ENCODE peak calls at places on chromosomes 13 and 19, in five cellular contexts. O is A549; Y is uterus; P is CD4-positive, alpha-beta memory T cell; S is fibroblast of lung. H is an unnamed sample. For H3K4me1, the result is how much of the 10 kb centered on the place peaks cover.

GRCh38 chr13:41456768-41457588 is at the start of gene RGCC:
- DNase-seq in Y (peak), O (peak), P (peak), S (peak), H (peak)

GRCh38 chr13:72953391-72953960 is 105.3 kb upstream of the KLF5 start:
- DNase-seq in O (no peak), P (no peak), Y (no peak), S (no peak), H (peak)

GRCh38 chr13:37602743-37603381 is 4.3 kb upstream of the POSTN start:
- DNase-seq in O (no peak), S (peak), Y (no peak), P (no peak), H (no peak)

GRCh38 chr13:112729408-112729807 is 39.6 kb downstream of the ATP11A start:
- DNase-seq in Y (no peak), O (no peak), S (no peak), P (no peak), H (no peak)

GRCh38 chr19:47296036-47296435 is 13.6 kb upstream of the C5AR1 start:
- DNase-seq in Y (peak), O (peak), S (peak), P (peak), H (peak)

GRCh38 chr19:56838680-56838929 is 1.9 kb downstream of the PEG3 start:
- DNase-seq in Y (no peak), O (no peak), S (no peak), P (no peak), H (no peak)

GRCh38 chr19:39270091-39270871 is 2.1 kb downstream of the IFNL2 start:
- DNase-seq in P (no peak), S (no peak), Y (no peak), O (no peak), H (no peak)

GRCh38 chr19:17095141-17095919 is 19.8 kb downstream of the MYO9B start:
- DNase-seq in P (no peak), S (peak), O (no peak), Y (peak), H (no peak)

GRCh38 chr19:12733369-12733896 is 1.1 kb downstream of the TRIR start:
- DNase-seq in O (peak), P (no peak), Y (no peak), S (peak), H (no peak)

GRCh38 chr19:37953576-37954303 is 46.7 kb downstream of the SIPA1L3 start:
- DNase-seq in O (no peak), S (peak), Y (no peak), P (no peak), H (no peak)

GRCh38 chr19:37953125-37953524 is 46.1 kb downstream of the SIPA1L3 start:
- DNase-seq in Y (no peak), P (no peak), O (no peak), S (peak), H (no peak)

GRCh38 chr19:37955986-37956385 is 49.0 kb downstream of the SIPA1L3 start:
- DNase-seq in O (no peak), S (no peak), Y (no peak), P (no peak), H (no peak)

GRCh38 chr19:37951816-37952210 is 44.8 kb downstream of the SIPA1L3 start:
- DNase-seq in O (no peak), P (no peak), S (no peak), Y (no peak), H (no peak)

GRCh38 chr19:37954421-37954874 is 47.4 kb downstream of the SIPA1L3 start:
- DNase-seq in S (no peak), P (no peak), Y (no peak), O (no peak), H (no peak)
- H3K4me1 ChIP-seq in S (under half), P (under half), Y (under half), O (under half), H (under half)

GRCh38 chr13:42812311-42812710 is 30.9 kb downstream of the FAM216B start:
- DNase-seq in Y (no peak), S (peak), O (no peak), P (no peak), H (no peak)

GRCh38 chr13:42815686-42816085 is 34.3 kb downstream of the FAM216B start:
- DNase-seq in O (no peak), S (peak), P (no peak), Y (no peak), H (no peak)

GRCh38 chr13:42819712-42820111 is 38.3 kb downstream of the FAM216B start:
- DNase-seq in S (no peak), P (no peak), Y (no peak), O (no peak), H (no peak)

GRCh38 chr13:42816538-42816937 is 35.2 kb downstream of the FAM216B start:
- DNase-seq in P (no peak), Y (no peak), O (no peak), S (no peak), H (no peak)

GRCh38 chr13:42814868-42815267 is 33.5 kb downstream of the FAM216B start:
- DNase-seq in O (peak), Y (no peak), P (no peak), S (peak), H (no peak)
- H3K4me1 ChIP-seq in O (under half), Y (under half), P (under half), S (under half), H (under half)

DNA sequence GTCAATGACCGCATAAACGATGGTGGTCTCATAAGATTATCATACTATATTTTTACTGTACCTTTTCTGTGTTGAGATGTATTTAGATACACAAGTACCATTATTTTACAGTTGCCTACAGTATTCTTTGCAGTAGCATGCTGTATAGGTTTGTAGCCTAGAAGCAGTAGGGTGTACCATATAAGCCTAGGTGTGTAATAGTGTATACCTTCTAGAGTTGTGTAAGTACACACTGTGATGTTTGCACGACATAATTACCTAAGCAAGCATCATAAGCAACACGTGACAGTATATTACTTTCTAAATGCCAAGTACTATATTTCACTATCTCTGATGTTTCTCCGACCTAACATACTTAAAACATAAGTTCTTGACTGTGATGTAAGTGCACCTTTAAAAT is 2.7 kb downstream of the LPAR6 start:
- DNase-seq in S (no peak), O (no peak), P (no peak), Y (no peak), H (no peak)
- H3K4me1 ChIP-seq in S (under half), O (under half), P (half or more), Y (under half), H (under half)

GRCh38 chr19:5632657-5633056 is 9.8 kb downstream of the SAFB start:
- DNase-seq in P (no peak), S (no peak), Y (no peak), O (no peak), H (peak)

GRCh38 chr19:5628470-5628869 is 5.6 kb downstream of the SAFB start:
- DNase-seq in Y (no peak), S (peak), P (no peak), O (no peak), H (no peak)

GRCh38 chr19:5628919-5629481 is 6.1 kb downstream of the SAFB start:
- DNase-seq in S (no peak), P (no peak), O (no peak), Y (no peak), H (no peak)

GRCh38 chr19:5632241-5632612 is 9.3 kb downstream of the SAFB start:
- DNase-seq in P (no peak), O (no peak), Y (no peak), S (no peak), H (no peak)

GRCh38 chr19:5631511-5632240 is 8.8 kb downstream of the SAFB start:
- DNase-seq in Y (peak), P (no peak), S (no peak), O (no peak), H (no peak)
- H3K4me1 ChIP-seq in Y (under half), P (half or more), S (under half), O (under half), H (under half)

GRCh38 chr13:106522898-106523525 is 12.4 kb downstream of the EFNB2 start:
- DNase-seq in O (no peak), Y (no peak), S (peak), P (no peak), H (no peak)
- H3K4me1 ChIP-seq in O (under half), Y (under half), S (under half), P (under half), H (under half)

DNA sequence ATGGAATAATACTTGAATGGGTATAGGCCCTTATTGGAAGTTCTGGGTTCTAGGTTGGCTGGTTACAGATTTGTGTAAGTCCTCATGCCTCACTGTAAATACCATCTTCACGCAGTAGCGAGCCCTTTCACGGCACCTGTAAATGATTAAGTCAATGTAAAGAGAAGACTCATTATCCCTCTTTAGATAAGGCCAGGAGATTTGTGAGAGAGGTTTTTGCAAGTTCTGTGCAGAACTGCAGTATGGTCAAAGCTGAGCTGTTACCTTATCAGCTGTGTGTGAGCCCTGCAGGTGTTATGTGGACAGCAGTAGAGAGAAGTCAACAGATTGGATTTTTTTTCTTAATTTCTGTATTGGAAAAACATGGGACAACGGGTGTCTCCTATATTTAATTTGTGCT is 141.6 kb downstream of the SHISA2 start:
- DNase-seq in S (no peak), O (no peak), Y (no peak), P (no peak), H (no peak)
- H3K4me1 ChIP-seq in S (under half), O (under half), Y (under half), P (under half), H (under half)

GRCh38 chr19:1156830-1157615 is 17.0 kb downstream of the SBNO2 start:
- DNase-seq in P (no peak), Y (no peak), O (no peak), S (no peak), H (no peak)

GRCh38 chr19:1154731-1155351 is 19.2 kb downstream of the SBNO2 start:
- DNase-seq in O (peak), Y (peak), P (no peak), S (peak), H (peak)

GRCh38 chr19:1153891-1154730 is 20.0 kb downstream of the SBNO2 start:
- DNase-seq in P (no peak), S (no peak), O (no peak), Y (no peak), H (no peak)

GRCh38 chr19:1156305-1156801 is 17.7 kb downstream of the SBNO2 start:
- DNase-seq in O (no peak), S (peak), Y (peak), P (no peak), H (no peak)

GRCh38 chr19:1155352-1156304 is 18.4 kb downstream of the SBNO2 start:
- DNase-seq in P (no peak), S (no peak), O (no peak), Y (no peak), H (no peak)
- H3K4me1 ChIP-seq in P (under half), S (under half), O (under half), Y (under half), H (under half)

GRCh38 chr13:39890537-39890936 is 235.1 kb downstream of the COG6 start:
- DNase-seq in S (no peak), P (no peak), O (no peak), Y (no peak), H (no peak)
- H3K4me1 ChIP-seq in S (under half), P (under half), O (under half), Y (under half), H (under half)